ENCODE peak calls at places on chromosomes 13 and 19, in seven cellular contexts. L is GM23338; C is mucosa of gallbladder; I is tibial nerve; S is EL; K is stimulated activated CD4-positive, alpha-beta T cell treated with anti-CD3 and anti-CD28 coated beads, Interleukin-15, amount 100 ng/mL, for 24 hours; J is esophagus squamous epithelium. H is an unnamed sample.

GRCh38 chr13:40341086-40341471 is 325.4 kb downstream of the FOXO1 start:
- DNase-seq in I (no peak), C (no peak), J (no peak), K (no peak), S (no peak), L (peak; percentile 62), H (no peak)

GRCh38 chr13:31982540-31982939 is 49.0 kb upstream of the FRY start:
- DNase-seq in J (no peak), I (peak; percentile 72), C (peak; percentile 89), L (no peak), K (no peak), S (peak; percentile 94), H (no peak)

GRCh38 chr13:71814806-71815205 is 52.2 kb downstream of the DACH1 start:
- DNase-seq in I (no peak), K (no peak), L (no peak), S (no peak), C (no peak), J (no peak), H (no peak)

GRCh38 chr19:50823389-50824042 is at the start of gene KLK1:
- DNase-seq in S (no peak), J (no peak), I (no peak), L (no peak), K (no peak), C (no peak), H (peak; percentile 56)

GRCh38 chr13:96532804-96533203 is 442.9 kb downstream of the HS6ST3 start:
- DNase-seq in L (no peak), J (no peak), I (no peak), C (no peak), K (no peak), S (no peak), H (no peak)

GRCh38 chr19:11887618-11888531 is at the start of gene ZNF69:
- DNase-seq in K (peak; percentile 79), L (peak; percentile 98), S (peak; percentile 87), I (peak; percentile 92), C (peak; percentile 93), J (no peak), H (peak; percentile 93)

GRCh38 chr13:99432637-99433542 is 68.4 kb upstream of the TM9SF2 start:
- DNase-seq in J (peak; percentile 8), L (peak; percentile 77), S (peak; percentile 83), I (peak; percentile 69), K (peak; percentile 96), C (peak; percentile 52), H (no peak)

GRCh38 chr13:112828082-112828699 is 138.4 kb downstream of the ATP11A start:
- DNase-seq in L (peak; percentile 28), K (no peak), C (no peak), S (no peak), I (no peak), J (no peak), H (no peak)

GRCh38 chr13:37386276-37386675 is 212.3 kb downstream of the POSTN start:
- DNase-seq in K (no peak), S (peak; percentile 59), I (no peak), J (no peak), C (no peak), L (no peak), H (no peak)

GRCh38 chr19:28960986-28961705 is 251.8 kb downstream of the UQCRFS1 start:
- DNase-seq in C (no peak), I (no peak), K (no peak), S (peak; percentile 85), J (no peak), L (no peak), H (no peak)

H was measured in chondrocyte.